ENCODE peak calls at places on chromosome X, in five cellular contexts. X is GM10248, Y is cortex of kidney, K is ureter, E is HuH-7.5. J is an unnamed sample.

GRCh38 chrX:14032383-14032782 is 2.7 kb upstream of the GEMIN8 start:
- DNase-seq in X (no peak), Y (no peak), K (peak; percentile 62), E (no peak), J (no peak)

GRCh38 chrX:23631136-23631535 is 36.2 kb upstream of the PRDX4 start:
- DNase-seq in X (no peak), Y (no peak), K (no peak), E (no peak), J (no peak)

GRCh38 chrX:153519569-153520285 is 2.3 kb downstream of the ATP2B3 start:
- DNase-seq in X (no peak), Y (no peak), K (no peak), E (no peak), J (peak; percentile 62)

GRCh38 chrX:118383120-118383519 is 37.2 kb downstream of the WDR44 start:
- DNase-seq in X (no peak), Y (no peak), K (no peak), E (no peak), J (peak; percentile 15)

GRCh38 chrX:109654710-109655109 is 29.7 kb upstream of the KCNE5 start:
- DNase-seq in X (no peak), Y (no peak), K (no peak), E (no peak), J (no peak)

GRCh38 chrX:9851890-9852289 is 65.7 kb downstream of the SHROOM2 start:
- DNase-seq in X (no peak), Y (no peak), K (no peak), E (no peak), J (no peak)

GRCh38 chrX:347351-348117 is 28.9 kb upstream of the GTPBP6 start:
- DNase-seq in X (no peak), Y (no peak), K (no peak), E (no peak), J (no peak)

GRCh38 chrX:82748901-82749505 is 759.1 kb upstream of the POU3F4 start:
- DNase-seq in X (no peak), Y (no peak), K (no peak), E (no peak), J (no peak)

GRCh38 chrX:72540318-72540717 is 32.3 kb downstream of the HDAC8 start:
- DNase-seq in X (no peak), Y (no peak), K (no peak), E (no peak), J (no peak)

GRCh38 chrX:129930941-129931410 is 25.0 kb downstream of the UTP14A start:
- DNase-seq in X (no peak), Y (no peak), K (no peak), E (no peak), J (peak; percentile 3)

GRCh38 chrX:56248492-56248891 is 16.3 kb downstream of the KLF8 start:
- DNase-seq in X (peak; percentile 53), Y (no peak), K (no peak), E (peak; percentile 8), J (no peak)

J was measured in MG63.